ENCODE peak calls at places on chromosomes 3 and 15, in four cellular contexts. D is GM23338, N is colonic mucosa, G is stomach. C is an unnamed sample. For H3K4me1, the result is how much of the 10 kb centered on the place peaks cover.

GRCh38 chr15:64938192-64938591 is 26.5 kb downstream of the ANKDD1A start:
- DNase-seq in N (no peak), D (no peak), G (no peak), C (no peak)

GRCh38 chr3:58173670-58174472 is 36.9 kb downstream of the DNASE1L3 start:
- DNase-seq in N (peak), G (peak), D (peak), C (no peak)

GRCh38 chr3:98573231-98573728 is 20.1 kb downstream of the CPOX start:
- DNase-seq in D (peak), N (no peak), G (no peak), C (no peak)

GRCh38 chr3:129616713-129617112 is 10.2 kb upstream of the PLXND1 start:
- DNase-seq in G (no peak), N (peak), D (no peak), C (no peak)

GRCh38 chr3:8996681-8997121 is 33.4 kb upstream of the RAD18 start:
- DNase-seq in G (peak), N (no peak), D (peak), C (peak)

GRCh38 chr15:90063733-90064247 is 38.5 kb downstream of the IDH2 start:
- DNase-seq in D (no peak), N (no peak), G (no peak), C (no peak)

GRCh38 chr15:39226169-39226964 is 354.5 kb upstream of the THBS1 start:
- DNase-seq in G (no peak), D (no peak), N (no peak), C (no peak)

GRCh38 chr15:26438316-26438715 is 334.6 kb downstream of the GABRB3 start:
- DNase-seq in D (no peak), G (no peak), N (no peak), C (no peak)

GRCh38 chr3:111128884-111129283 is 57.3 kb downstream of the NECTIN3 start:
- DNase-seq in G (no peak), D (peak), N (no peak), C (no peak)

GRCh38 chr15:62464705-62465104 is 299.6 kb upstream of the C2CD4B start:
- DNase-seq in D (peak), N (no peak), G (no peak), C (no peak)

GRCh38 chr3:136266468-136266867 is 16.3 kb downstream of the PCCB start:
- DNase-seq in N (no peak), G (no peak), D (no peak), C (no peak)

GRCh38 chr3:57983734-57984518 is 24.3 kb upstream of the FLNB start:
- DNase-seq in G (peak), D (no peak), N (peak), C (peak)

GRCh38 chr15:73225358-73226015 is 143.3 kb downstream of the HCN4 start:
- DNase-seq in N (peak), D (peak), G (no peak), C (no peak)

GRCh38 chr3:190064112-190064511 is 56.6 kb downstream of the P3H2 start:
- DNase-seq in N (no peak), G (peak), D (no peak), C (no peak)

GRCh38 chr3:127485396-127486170 is 105.0 kb downstream of the TPRA1 start:
- DNase-seq in G (peak), N (peak), D (no peak), C (no peak)

GRCh38 chr3:86990734-86991481 is at the start of gene VGLL3:
- DNase-seq in N (peak), G (peak), D (peak), C (peak)

GRCh38 chr3:39275052-39275451 is 4.8 kb downstream of the CX3CR1 start:
- DNase-seq in G (no peak), D (no peak), N (no peak), C (no peak)

GRCh38 chr3:3447671-3448070 is 268.2 kb upstream of the CRBN start:
- DNase-seq in N (no peak), G (no peak), D (no peak), C (no peak)

DNA sequence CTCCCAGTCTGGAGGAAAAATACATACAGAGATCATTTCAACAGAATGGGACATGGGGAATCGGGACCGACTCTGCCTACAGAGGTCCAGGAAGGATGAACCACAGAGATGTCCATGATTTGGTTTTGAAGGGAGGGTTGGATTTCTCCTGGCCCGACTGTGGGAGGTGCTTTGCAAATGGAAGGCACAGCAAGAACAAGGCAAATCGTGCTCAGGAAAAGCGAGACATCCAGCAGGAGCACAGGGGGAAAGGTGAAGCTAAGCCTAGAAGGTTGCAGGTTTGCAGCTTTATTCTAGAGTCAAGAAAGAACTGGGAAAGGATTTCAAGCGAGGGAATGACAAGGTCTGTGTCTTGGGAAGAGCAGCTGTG is 181.9 kb downstream of the OPA1 start:
- DNase-seq in G (no peak), D (no peak), N (no peak), C (no peak)
- H3K4me3 ChIP-seq in G (no peak), D (no peak), N (no peak), C (no peak)

DNA sequence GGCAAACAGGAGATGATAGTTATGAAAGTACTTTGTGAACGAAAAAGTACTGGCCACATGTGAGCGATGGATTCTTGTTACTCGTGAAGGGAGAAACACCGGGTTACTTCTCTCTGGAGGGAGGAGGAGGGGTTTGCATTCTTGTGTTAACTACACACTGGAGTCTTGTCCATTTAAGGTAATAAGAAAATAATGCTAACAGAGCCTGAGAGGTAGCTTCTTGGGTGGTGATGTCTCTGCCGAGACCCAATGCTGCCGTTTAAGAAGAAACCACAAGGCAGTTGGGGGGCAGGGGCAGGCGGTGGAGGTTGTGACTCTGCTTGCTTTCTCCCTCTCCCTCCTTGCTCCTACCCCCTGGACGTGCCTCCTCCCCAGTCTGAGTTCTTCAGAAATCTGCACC is 100.9 kb upstream of the ROPN1 start:
- DNase-seq in N (no peak), D (peak), G (no peak), C (no peak)
- H3K4me1 ChIP-seq in N (under half), D (under half), G (under half), C (under half)

DNA sequence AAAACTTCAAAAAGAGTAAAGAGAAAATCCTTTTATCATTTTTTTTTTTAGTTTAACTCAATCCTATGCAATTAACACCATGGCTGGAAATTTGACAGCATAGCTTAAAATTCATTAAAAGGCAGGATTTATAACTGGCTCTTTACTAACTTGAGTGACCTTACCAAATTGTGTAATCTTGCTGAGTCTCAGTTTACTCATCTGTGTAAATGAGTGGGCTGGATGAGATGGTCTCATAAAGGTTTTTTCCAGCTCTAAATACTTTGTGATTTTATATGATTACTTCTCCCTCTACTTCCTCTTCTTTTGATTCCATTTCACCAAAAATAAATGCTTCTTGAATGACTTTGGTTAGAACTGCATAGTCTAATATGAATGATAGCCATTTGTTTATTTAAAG is 234.9 kb upstream of the SATB1 start:
- DNase-seq in D (no peak), G (no peak), N (no peak), C (no peak)
- TF ChIP-seq CTCF in D (no peak), G (no peak), N (no peak), C (no peak)

GRCh38 chr15:41259546-41260189 is 28.6 kb downstream of the CHP1 start:
- DNase-seq in G (peak), N (peak), D (no peak), C (no peak)

GRCh38 chr15:41262571-41262970 is 31.5 kb downstream of the CHP1 start:
- DNase-seq in G (no peak), N (no peak), D (no peak), C (no peak)

GRCh38 chr15:41256577-41257038 is 25.5 kb downstream of the CHP1 start:
- DNase-seq in G (no peak), D (no peak), N (peak), C (no peak)

GRCh38 chr15:41256103-41256502 is 25.0 kb downstream of the CHP1 start:
- DNase-seq in N (no peak), G (no peak), D (no peak), C (no peak)

GRCh38 chr15:41258706-41259471 is 27.8 kb downstream of the CHP1 start:
- DNase-seq in G (peak), N (peak), D (no peak), C (no peak)
- H3K4me3 ChIP-seq in G (no peak), N (no peak), D (no peak), C (no peak)

DNA sequence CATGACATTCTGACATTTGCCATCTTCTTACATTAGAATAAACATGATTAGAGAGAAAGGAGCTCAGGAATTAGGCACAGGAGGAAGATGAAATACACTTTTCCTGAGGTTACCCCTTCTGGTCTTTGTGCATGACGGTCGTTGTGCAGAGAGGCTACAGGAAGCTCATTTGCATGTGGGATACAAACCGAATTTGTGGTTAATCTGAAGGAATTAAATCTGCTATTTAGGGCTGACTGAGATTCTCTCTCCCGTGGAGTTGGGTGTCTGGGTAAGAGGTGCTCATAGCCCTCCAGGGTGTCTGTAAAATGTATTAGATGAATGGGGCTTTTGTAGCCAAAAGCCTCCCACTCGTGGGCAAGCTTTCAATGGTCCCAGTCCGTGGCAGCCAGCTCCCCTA is 26.9 kb upstream of the VPS8 start:
- DNase-seq in G (no peak), N (no peak), D (no peak), C (no peak)
- H3K4me1 ChIP-seq in G (under half), N (under half), D (under half), C (under half)

DNA sequence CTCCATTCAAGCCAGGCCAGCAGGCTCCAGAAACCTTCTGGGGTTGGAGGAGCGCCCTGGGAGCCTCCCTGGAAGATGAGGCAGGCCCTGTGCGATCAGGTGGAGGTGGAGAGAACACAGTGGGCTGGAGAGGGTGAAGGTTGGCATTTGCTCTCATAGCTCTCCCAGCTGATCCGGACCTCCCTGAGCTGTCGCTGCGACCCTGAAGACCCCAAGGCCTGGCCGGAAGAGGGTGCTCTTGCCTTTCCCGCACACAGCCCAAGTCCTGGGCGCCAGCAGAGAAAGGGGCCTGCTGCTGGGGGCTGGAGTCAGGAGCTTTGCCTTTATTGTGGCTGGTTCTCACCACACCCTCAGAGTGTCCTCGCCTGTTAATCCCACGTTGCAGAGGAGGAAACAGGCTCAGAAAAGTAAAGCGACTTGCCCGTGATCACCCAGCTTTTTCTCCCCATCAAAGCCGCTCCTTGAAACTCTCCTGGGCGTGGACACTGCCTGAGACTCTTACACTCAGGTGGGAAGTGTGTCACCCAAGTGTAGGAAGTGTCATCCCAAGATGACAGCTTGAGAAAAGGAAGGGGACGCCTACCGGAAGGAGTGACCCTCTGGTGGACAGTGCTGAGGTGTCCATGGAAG is 8.6 kb upstream of the RPL29 start:
- DNase-seq in N (no peak), G (no peak), D (peak), C (no peak)
- TF ChIP-seq CTCF in N (no peak), G (no peak), D (peak), C (peak)

C was measured in right atrium auricular region.